ENCODE peak calls at places on chromosomes 7 and 10, in eight cellular contexts. O is heart right ventricle, K is A549, I is MM.1S, W is OCI-LY7, Q is upper lobe of right lung, H is pancreas, C is DND-41. M is an unnamed sample.
A peak's percentile ranks its signal among the peaks of the same experiment; 100 is the strongest.

GRCh38 chr10:120386196-120386595 is 70.8 kb upstream of the PLPP4 start:
- DNase-seq in O (no peak), K (no peak), I (no peak), W (no peak), Q (no peak), H (no peak), C (no peak), M (no peak)

GRCh38 chr7:128891110-128891941 is 19.2 kb downstream of the KCP start:
- DNase-seq in O (no peak), K (no peak), I (no peak), W (no peak), Q (peak; percentile 62), H (no peak), C (no peak), M (peak; percentile 75)

GRCh38 chr10:84076047-84076388 is 63.3 kb upstream of the GHITM start:
- DNase-seq in O (no peak), K (no peak), I (no peak), W (no peak), Q (no peak), H (no peak), C (no peak), M (no peak)

GRCh38 chr7:156456503-156457115 is 184.0 kb upstream of the RNF32 start:
- DNase-seq in O (no peak), K (no peak), I (no peak), W (no peak), Q (no peak), H (peak; percentile 19), C (no peak), M (no peak)

GRCh38 chr7:26490631-26491624 is 199.3 kb downstream of the SNX10 start:
- DNase-seq in O (no peak), K (no peak), I (no peak), W (no peak), Q (no peak), H (no peak), C (no peak), M (no peak)

GRCh38 chr10:70745555-70745954 is 39.6 kb downstream of the TBATA start:
- DNase-seq in O (no peak), K (no peak), I (no peak), W (no peak), Q (no peak), H (no peak), C (no peak), M (no peak)

GRCh38 chr10:24446739-24447138 is 237.8 kb downstream of the KIAA1217 start:
- DNase-seq in O (no peak), K (no peak), I (no peak), W (no peak), Q (no peak), H (no peak), C (no peak), M (no peak)

GRCh38 chr10:68301301-68301700 is 30.6 kb upstream of the HNRNPH3 start:
- DNase-seq in O (no peak), K (no peak), I (peak; percentile 30), W (peak; percentile 62), Q (no peak), H (no peak), C (no peak), M (no peak)

GRCh38 chr7:50667338-50667737 is 102.1 kb upstream of the DDC start:
- DNase-seq in O (no peak), K (no peak), I (no peak), W (no peak), Q (no peak), H (peak; percentile 60), C (no peak), M (no peak)

GRCh38 chr10:133131754-133132710 is 28.0 kb upstream of the KNDC1 start:
- DNase-seq in O (no peak), K (no peak), I (no peak), W (peak; percentile 41), Q (no peak), H (no peak), C (no peak), M (peak; percentile 67)

GRCh38 chr10:48606530-48607355 is 1.9 kb upstream of the ARHGAP22 start:
- DNase-seq in O (peak; percentile 41), K (peak; percentile 15), I (no peak), W (no peak), Q (no peak), H (no peak), C (no peak), M (peak; percentile 74)

GRCh38 chr10:55630491-55631056 is 730.5 kb downstream of the ZWINT start:
- DNase-seq in O (no peak), K (no peak), I (no peak), W (no peak), Q (peak; percentile 66), H (no peak), C (no peak), M (no peak)

GRCh38 chr7:2821161-2821841 is 22.8 kb downstream of the GNA12 start:
- DNase-seq in O (no peak), K (peak; percentile 56), I (peak; percentile 63), W (peak; percentile 67), Q (no peak), H (peak; percentile 70), C (no peak), M (no peak)

GRCh38 chr7:30447466-30447865 is 31.1 kb downstream of the NOD1 start:
- DNase-seq in O (no peak), K (no peak), I (no peak), W (no peak), Q (no peak), H (no peak), C (no peak), M (no peak)

GRCh38 chr7:120792091-120792860 is 65.7 kb downstream of the TSPAN12 start:
- DNase-seq in O (peak; percentile 70), K (peak; percentile 73), I (peak; percentile 73), W (peak; percentile 62), Q (peak; percentile 85), H (peak; percentile 81), C (peak; percentile 66), M (peak; percentile 80)

GRCh38 chr10:18233775-18234174 is 93.6 kb downstream of the CACNB2 start:
- DNase-seq in O (peak; percentile 66), K (peak; percentile 11), I (no peak), W (no peak), Q (no peak), H (peak; percentile 30), C (no peak), M (no peak)

GRCh38 chr7:91082854-91083495 is 181.3 kb upstream of the FZD1 start:
- DNase-seq in O (no peak), K (peak; percentile 25), I (peak; percentile 14), W (peak; percentile 23), Q (no peak), H (no peak), C (no peak), M (no peak)

GRCh38 chr10:119078422-119079179 is 2.0 kb downstream of the EIF3A start:
- DNase-seq in O (no peak), K (no peak), I (no peak), W (no peak), Q (no peak), H (no peak), C (no peak), M (no peak)

GRCh38 chr10:119080521-119081259 is at the start of gene EIF3A:
- DNase-seq in O (peak; percentile 92), K (peak; percentile 95), I (peak; percentile 95), W (peak; percentile 94), Q (peak; percentile 96), H (peak; percentile 95), C (peak; percentile 91), M (peak; percentile 98)

GRCh38 chr10:119079572-119080520 is 771 bp downstream of the EIF3A start:
- DNase-seq in O (peak; percentile 82), K (peak; percentile 76), I (peak; percentile 58), W (peak; percentile 71), Q (peak; percentile 93), H (peak; percentile 75), C (peak; percentile 71), M (peak; percentile 86)
- H3K4me1 ChIP-seq in O (peaks cover 56% of the 10 kb centered on the region), K (peaks cover 34% of the 10 kb centered on the region), I (peaks cover 17% of the 10 kb centered on the region), W (peaks cover 37% of the 10 kb centered on the region), Q (peaks cover 37% of the 10 kb centered on the region), H (peaks cover 22% of the 10 kb centered on the region), C (peaks cover 54% of the 10 kb centered on the region), M (no peaks in the 10 kb centered on the region)

GRCh38 chr10:96023168-96023567 is 20.2 kb upstream of the CCNJ start:
- DNase-seq in O (no peak), K (no peak), I (no peak), W (no peak), Q (no peak), H (no peak), C (no peak), M (no peak)
- H3K27ac ChIP-seq in O (no peak overlapping the region), K (no peak overlapping the region), I (no peak overlapping the region), W (no peak overlapping the region), Q (no peak overlapping the region), H (no peak overlapping the region), C (no peak overlapping the region), M (no peak overlapping the region)

GRCh38 chr7:102433319-102434038 is at the start of gene ORAI2:
- DNase-seq in O (peak; percentile 78), K (peak; percentile 51), I (peak; percentile 87), W (peak; percentile 89), Q (peak; percentile 91), H (peak; percentile 76), C (peak; percentile 84), M (peak; percentile 90)

GRCh38 chr7:102431617-102432298 is 1.6 kb upstream of the ORAI2 start:
- DNase-seq in O (no peak), K (peak; percentile 50), I (peak; percentile 88), W (peak; percentile 84), Q (no peak), H (no peak), C (peak; percentile 21), M (no peak)

GRCh38 chr7:102434039-102434481 is 685 bp downstream of the ORAI2 start:
- DNase-seq in O (no peak), K (no peak), I (peak; percentile 51), W (peak; percentile 70), Q (no peak), H (no peak), C (peak; percentile 36), M (no peak)

GRCh38 chr7:102429141-102429904 is 4.1 kb upstream of the ORAI2 start:
- DNase-seq in O (no peak), K (no peak), I (no peak), W (no peak), Q (no peak), H (no peak), C (no peak), M (no peak)

DNA sequence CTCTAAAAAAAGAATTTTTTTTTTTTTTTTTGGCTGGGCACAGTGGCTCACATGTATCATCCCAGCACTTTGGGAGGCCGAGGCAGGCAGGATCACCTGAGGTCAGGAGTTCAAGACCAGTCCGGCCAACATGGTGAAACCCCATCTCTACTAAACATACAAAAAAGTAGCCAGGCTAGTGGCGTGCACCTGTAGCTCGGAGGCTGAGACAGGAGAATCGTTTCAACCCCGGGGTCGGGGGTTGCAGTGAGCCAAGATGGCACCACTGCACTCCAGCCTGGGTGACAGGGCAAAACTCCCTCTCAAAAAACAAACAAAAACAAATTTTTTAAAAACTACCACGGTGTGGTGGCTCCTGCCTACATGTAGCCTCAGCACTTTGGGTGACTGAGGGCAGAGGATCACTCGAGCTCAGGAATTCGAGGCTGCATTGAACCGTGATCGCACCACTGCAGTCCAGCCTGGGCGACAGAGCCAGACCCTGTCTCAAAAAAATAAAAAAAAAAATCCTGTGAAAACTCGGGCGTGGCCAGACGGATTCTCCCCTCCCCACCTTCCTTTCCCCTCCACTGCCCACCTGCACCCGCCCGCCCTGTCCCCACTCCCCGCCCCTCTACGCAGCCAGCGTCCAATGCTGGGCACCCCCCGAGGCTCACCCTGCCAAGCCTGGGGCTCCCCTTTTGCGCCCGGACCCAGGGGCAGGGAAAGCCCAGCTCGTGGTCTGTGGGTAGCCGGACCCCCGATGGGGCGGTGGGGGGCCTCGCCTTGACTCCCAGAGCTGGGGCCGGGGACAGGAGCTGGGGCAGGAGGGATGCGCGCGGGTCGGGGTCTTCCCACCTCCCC is 678 bp upstream of the ORAI2 start:
- DNase-seq in O (no peak), K (no peak), I (peak; percentile 70), W (peak; percentile 59), Q (no peak), H (no peak), C (no peak), M (no peak)
- H3K4me1 ChIP-seq in O (peaks cover 53% of the 10 kb centered on the region), K (peaks cover 30% of the 10 kb centered on the region), I (peaks cover 53% of the 10 kb centered on the region), W (peaks cover 72% of the 10 kb centered on the region), Q (peaks cover 14% of the 10 kb centered on the region), H (peaks cover 4% of the 10 kb centered on the region), C (peaks cover 20% of the 10 kb centered on the region), M (no peaks in the 10 kb centered on the region)

GRCh38 chr7:105448181-105448580 is 59.5 kb upstream of the SRPK2 start:
- DNase-seq in O (no peak), K (no peak), I (no peak), W (no peak), Q (no peak), H (no peak), C (no peak), M (no peak)
- H3K27ac ChIP-seq in O (no peak overlapping the region), K (no peak overlapping the region), I (no peak overlapping the region), W (no peak overlapping the region), Q (no peak overlapping the region), H (no peak overlapping the region), C (no peak overlapping the region), M (no peak overlapping the region)